ENCODE peak calls at places on chromosomes 6 and 20, in ten cellular contexts. J, G, V, D, Y, L, K, T, C and F are unnamed samples.

GRCh38 chr6:150176152-150176551 is 33.3 kb downstream of the PPP1R14C start:
- DNase-seq in J (no peak), G (no peak), V (no peak), D (no peak), Y (no peak), L (peak; percentile 58), K (no peak), T (no peak), C (no peak), F (no peak)

GRCh38 chr6:86016567-86016966 is 373.9 kb upstream of the SYNCRIP start:
- DNase-seq in J (no peak), G (no peak), V (no peak), D (no peak), Y (no peak), L (no peak), K (no peak), T (no peak), C (no peak), F (no peak)

GRCh38 chr6:130965657-130966056 is 97.4 kb downstream of the EPB41L2 start:
- DNase-seq in J (no peak), G (no peak), V (no peak), D (no peak), Y (no peak), L (peak; percentile 11), K (no peak), T (no peak), C (no peak), F (no peak)

GRCh38 chr6:170257376-170257775 is 33.5 kb downstream of the DLL1 start:
- DNase-seq in J (no peak), G (no peak), V (no peak), D (no peak), Y (no peak), L (no peak), K (no peak), T (no peak), C (no peak), F (no peak)

GRCh38 chr6:150202934-150203333 is 60.1 kb downstream of the PPP1R14C start:
- DNase-seq in J (no peak), G (no peak), V (no peak), D (no peak), Y (no peak), L (no peak), K (no peak), T (no peak), C (no peak), F (no peak)

GRCh38 chr6:124223596-124223995 is 419.9 kb downstream of the NKAIN2 start:
- DNase-seq in J (no peak), G (no peak), V (no peak), D (no peak), Y (peak; percentile 33), L (peak; percentile 47), K (no peak), T (no peak), C (no peak), F (no peak)

GRCh38 chr20:54161008-54161820 is 12.6 kb downstream of the CYP24A1 start:
- DNase-seq in J (no peak), G (no peak), V (no peak), D (no peak), Y (no peak), L (no peak), K (no peak), T (no peak), C (no peak), F (no peak)

GRCh38 chr6:57252975-57253374 is 30.9 kb upstream of the RAB23 start:
- DNase-seq in J (no peak), G (no peak), V (no peak), D (no peak), Y (peak; percentile 20), L (peak; percentile 16), K (no peak), T (no peak), C (no peak), F (no peak)

GRCh38 chr6:34062815-34063214 is 83.1 kb downstream of the GRM4 start:
- DNase-seq in J (no peak), G (no peak), V (no peak), D (no peak), Y (no peak), L (no peak), K (no peak), T (no peak), C (no peak), F (no peak)
- TF ChIP-seq CTCF in J (peak; percentile 10), G (peak; percentile 36), V (no peak), D (no peak), Y (no peak), L (no peak), K (no peak), T (peak; percentile 42), C (no peak), F (no peak)

GRCh38 chr20:61464634-61465033 is 212.6 kb downstream of the CDH4 start:
- DNase-seq in J (no peak), G (no peak), V (no peak), D (no peak), Y (no peak), L (no peak), K (no peak), T (no peak), C (no peak), F (no peak)

GRCh38 chr20:61459266-61459665 is 207.2 kb downstream of the CDH4 start:
- DNase-seq in J (no peak), G (no peak), V (no peak), D (no peak), Y (no peak), L (no peak), K (no peak), T (no peak), C (no peak), F (no peak)

GRCh38 chr20:61459705-61460104 is 207.6 kb downstream of the CDH4 start:
- DNase-seq in J (no peak), G (no peak), V (no peak), D (no peak), Y (no peak), L (no peak), K (no peak), T (no peak), C (no peak), F (no peak)

GRCh38 chr20:61460261-61461047 is 208.4 kb downstream of the CDH4 start:
- DNase-seq in J (no peak), G (no peak), V (no peak), D (no peak), Y (no peak), L (no peak), K (no peak), T (no peak), C (no peak), F (no peak)

DNA sequence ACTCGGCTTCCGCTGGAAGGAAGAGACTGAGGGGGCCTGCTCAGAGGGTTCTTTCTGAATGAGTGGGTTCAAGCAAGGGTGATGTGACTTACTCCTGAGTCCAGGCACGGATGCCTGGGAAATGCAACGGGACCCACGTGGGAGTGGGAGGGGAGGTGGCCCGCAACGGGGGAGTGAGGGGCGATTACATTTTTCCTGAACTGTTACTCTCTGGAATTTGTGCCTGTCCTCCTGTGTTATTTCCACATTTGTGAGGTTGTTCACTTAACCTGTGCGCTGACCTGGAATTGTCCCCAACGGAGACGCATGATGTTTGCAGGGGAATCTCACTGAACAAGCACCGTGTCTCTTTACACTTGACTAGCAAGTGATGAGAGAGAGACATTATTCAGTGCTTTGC is 209.4 kb downstream of the CDH4 start:
- DNase-seq in J (no peak), G (no peak), V (no peak), D (no peak), Y (no peak), L (no peak), K (no peak), T (no peak), C (no peak), F (no peak)
- TF ChIP-seq CTCF in J (no peak), G (no peak), V (no peak), D (no peak), Y (no peak), L (no peak), K (no peak), T (no peak), C (no peak), F (no peak)

DNA sequence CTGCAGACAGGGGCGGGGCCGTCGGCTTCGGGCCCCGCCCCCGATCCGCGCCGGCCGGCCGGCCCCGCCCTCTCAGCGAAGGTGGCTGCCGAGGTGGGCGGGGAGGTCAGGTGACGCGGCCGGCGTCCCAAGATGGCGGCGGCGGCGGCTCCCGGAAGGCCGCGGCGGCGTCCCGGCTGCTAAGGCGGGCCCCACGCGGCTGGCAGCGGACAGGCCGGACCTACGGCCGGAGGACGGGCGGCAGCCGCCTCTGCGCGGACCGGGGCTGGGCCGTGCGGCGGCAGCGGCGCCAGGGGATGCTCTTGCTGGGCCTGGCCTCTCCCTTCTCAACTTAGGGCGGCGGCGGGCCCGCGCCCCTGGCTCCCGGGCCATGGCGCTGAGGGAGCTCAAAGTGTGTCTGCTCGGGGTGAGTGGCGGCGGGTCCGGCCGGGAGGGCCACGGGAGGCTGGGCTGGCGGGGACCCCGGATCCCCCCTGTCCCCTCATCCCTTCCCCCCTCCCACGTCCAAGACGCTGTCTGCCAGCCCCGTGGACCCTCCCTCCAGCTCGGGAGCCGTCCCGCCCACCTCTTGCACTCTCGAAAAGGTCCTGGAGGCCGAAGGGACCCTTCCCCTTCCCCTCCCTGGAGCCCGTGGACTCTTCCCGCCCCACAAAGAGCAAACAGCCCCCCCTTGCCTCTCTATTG is at the start of gene RAB22A:
- DNase-seq in J (peak; percentile 92), G (peak; percentile 39), V (peak; percentile 78), D (peak; percentile 84), Y (peak; percentile 33), L (peak; percentile 88), K (peak; percentile 64), T (peak; percentile 95), C (peak; percentile 72), F (peak; percentile 32)
- TF ChIP-seq CTCF in J (no peak), G (no peak), V (no peak), D (no peak), Y (no peak), L (no peak), K (no peak), T (no peak), C (no peak), F (no peak)

GRCh38 chr6:15359335-15359862 is 113.5 kb downstream of the JARID2 start:
- DNase-seq in J (peak; percentile 80), G (no peak), V (peak; percentile 19), D (no peak), Y (no peak), L (no peak), K (no peak), T (no peak), C (no peak), F (no peak)

GRCh38 chr6:15360300-15360699 is 114.4 kb downstream of the JARID2 start:
- DNase-seq in J (no peak), G (no peak), V (no peak), D (no peak), Y (no peak), L (no peak), K (no peak), T (no peak), C (no peak), F (no peak)

GRCh38 chr6:15355683-15356099 is 109.8 kb downstream of the JARID2 start:
- DNase-seq in J (peak; percentile 47), G (no peak), V (no peak), D (no peak), Y (no peak), L (no peak), K (no peak), T (no peak), C (no peak), F (no peak)

GRCh38 chr6:15358579-15359327 is 112.9 kb downstream of the JARID2 start:
- DNase-seq in J (peak; percentile 71), G (no peak), V (no peak), D (no peak), Y (no peak), L (no peak), K (no peak), T (no peak), C (no peak), F (no peak)

DNA sequence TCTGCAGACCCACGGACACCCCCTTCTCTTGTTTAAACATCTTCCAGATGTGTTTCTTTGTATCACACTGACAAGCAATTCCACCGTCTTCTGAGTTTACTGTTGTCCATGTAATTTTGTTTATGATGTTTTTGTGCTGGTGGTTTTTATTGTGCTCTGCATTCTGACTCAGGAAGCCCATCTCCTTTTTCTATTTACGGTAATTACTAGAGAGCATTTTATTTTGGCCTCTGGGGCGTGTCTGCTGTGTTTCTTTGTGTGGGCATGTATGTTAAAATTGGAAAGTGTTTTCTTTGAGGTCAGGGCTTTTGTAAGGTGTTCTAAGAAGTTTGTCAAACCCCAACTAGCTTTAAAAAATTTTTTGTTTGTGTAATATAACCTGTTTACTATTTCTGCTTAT is 112.0 kb downstream of the JARID2 start:
- DNase-seq in J (peak; percentile 54), G (no peak), V (no peak), D (no peak), Y (no peak), L (no peak), K (no peak), T (no peak), C (no peak), F (no peak)
- TF ChIP-seq CTCF in J (no peak), G (no peak), V (no peak), D (no peak), Y (no peak), L (no peak), K (no peak), T (no peak), C (no peak), F (no peak)